ENCODE peak calls at places on chromosome 19, in nine cellular contexts. One of them, this sample, is unnamed.

GRCh38 chr19:1264801-1265610 is 4.1 kb upstream of the CIRBP start:
- DNase-seq in astrocyte of the spinal cord: peak
- DNase-seq in CD8-positive, alpha-beta memory T cell: no peak
- DNase-seq in stimulated activated CD4-positive, alpha-beta T cell treated with anti-CD3 and anti-CD28 coated beads, Interleukin-1b, Interleukin-23, amount 100 ng/mL, for 1 hour: no peak
- DNase-seq in breast epithelium: peak
- DNase-seq in AG09319: no peak
- DNase-seq in GOT3: no peak
- DNase-seq in A549: peak
- DNase-seq in cortex of kidney: no peak
- DNase-seq in this sample: peak

GRCh38 chr19:46466536-46467199 is 4.7 kb downstream of the PNMA8A start:
- DNase-seq in A549: no peak
- DNase-seq in GOT3: no peak
- DNase-seq in astrocyte of the spinal cord: peak
- DNase-seq in AG09319: no peak
- DNase-seq in stimulated activated CD4-positive, alpha-beta T cell treated with anti-CD3 and anti-CD28 coated beads, Interleukin-1b, Interleukin-23, amount 100 ng/mL, for 1 hour: no peak
- DNase-seq in cortex of kidney: no peak
- DNase-seq in CD8-positive, alpha-beta memory T cell: no peak
- DNase-seq in breast epithelium: no peak
- DNase-seq in this sample: no peak

GRCh38 chr19:30649149-30649548 is 277.0 kb downstream of the ZNF536 start:
- DNase-seq in AG09319: no peak
- DNase-seq in CD8-positive, alpha-beta memory T cell: no peak
- DNase-seq in GOT3: no peak
- DNase-seq in stimulated activated CD4-positive, alpha-beta T cell treated with anti-CD3 and anti-CD28 coated beads, Interleukin-1b, Interleukin-23, amount 100 ng/mL, for 1 hour: no peak
- DNase-seq in A549: no peak
- DNase-seq in breast epithelium: no peak
- DNase-seq in astrocyte of the spinal cord: no peak
- DNase-seq in cortex of kidney: no peak
- DNase-seq in this sample: no peak

GRCh38 chr19:8506402-8506957 is 4.0 kb upstream of the PRAM1 start:
- DNase-seq in CD8-positive, alpha-beta memory T cell: no peak
- DNase-seq in AG09319: no peak
- DNase-seq in cortex of kidney: no peak
- DNase-seq in breast epithelium: no peak
- DNase-seq in stimulated activated CD4-positive, alpha-beta T cell treated with anti-CD3 and anti-CD28 coated beads, Interleukin-1b, Interleukin-23, amount 100 ng/mL, for 1 hour: no peak
- DNase-seq in GOT3: no peak
- DNase-seq in astrocyte of the spinal cord: no peak
- DNase-seq in A549: no peak
- DNase-seq in this sample: no peak

GRCh38 chr19:48819366-48819816 is 8.6 kb upstream of the BCAT2 start:
- DNase-seq in cortex of kidney: no peak
- DNase-seq in astrocyte of the spinal cord: peak
- DNase-seq in breast epithelium: peak
- DNase-seq in GOT3: peak
- DNase-seq in stimulated activated CD4-positive, alpha-beta T cell treated with anti-CD3 and anti-CD28 coated beads, Interleukin-1b, Interleukin-23, amount 100 ng/mL, for 1 hour: no peak
- DNase-seq in CD8-positive, alpha-beta memory T cell: no peak
- DNase-seq in A549: peak
- DNase-seq in AG09319: peak
- DNase-seq in this sample: peak

GRCh38 chr19:16062789-16063188 is 13.5 kb upstream of the TPM4 start:
- DNase-seq in GOT3: no peak
- DNase-seq in breast epithelium: no peak
- DNase-seq in astrocyte of the spinal cord: no peak
- DNase-seq in stimulated activated CD4-positive, alpha-beta T cell treated with anti-CD3 and anti-CD28 coated beads, Interleukin-1b, Interleukin-23, amount 100 ng/mL, for 1 hour: no peak
- DNase-seq in A549: no peak
- DNase-seq in CD8-positive, alpha-beta memory T cell: peak
- DNase-seq in cortex of kidney: no peak
- DNase-seq in AG09319: no peak
- DNase-seq in this sample: no peak

GRCh38 chr19:52231154-52231565 is 38.2 kb upstream of the ZNF766 start:
- DNase-seq in AG09319: no peak
- DNase-seq in A549: no peak
- DNase-seq in stimulated activated CD4-positive, alpha-beta T cell treated with anti-CD3 and anti-CD28 coated beads, Interleukin-1b, Interleukin-23, amount 100 ng/mL, for 1 hour: no peak
- DNase-seq in astrocyte of the spinal cord: no peak
- DNase-seq in cortex of kidney: no peak
- DNase-seq in GOT3: no peak
- DNase-seq in CD8-positive, alpha-beta memory T cell: no peak
- DNase-seq in breast epithelium: no peak
- DNase-seq in this sample: no peak

GRCh38 chr19:11256189-11256588 is 6.1 kb downstream of the DOCK6 start:
- DNase-seq in astrocyte of the spinal cord: no peak
- DNase-seq in stimulated activated CD4-positive, alpha-beta T cell treated with anti-CD3 and anti-CD28 coated beads, Interleukin-1b, Interleukin-23, amount 100 ng/mL, for 1 hour: no peak
- DNase-seq in CD8-positive, alpha-beta memory T cell: no peak
- DNase-seq in AG09319: no peak
- DNase-seq in GOT3: no peak
- DNase-seq in cortex of kidney: no peak
- DNase-seq in A549: no peak
- DNase-seq in breast epithelium: no peak
- DNase-seq in this sample: no peak

GRCh38 chr19:1961545-1961878 is 20.5 kb downstream of the CSNK1G2 start:
- DNase-seq in stimulated activated CD4-positive, alpha-beta T cell treated with anti-CD3 and anti-CD28 coated beads, Interleukin-1b, Interleukin-23, amount 100 ng/mL, for 1 hour: no peak
- DNase-seq in cortex of kidney: no peak
- DNase-seq in breast epithelium: no peak
- DNase-seq in GOT3: no peak
- DNase-seq in A549: no peak
- DNase-seq in AG09319: no peak
- DNase-seq in astrocyte of the spinal cord: no peak
- DNase-seq in CD8-positive, alpha-beta memory T cell: no peak
- DNase-seq in this sample: no peak